ENCODE peak calls at places on chromosomes 3 and 15, in ten cellular contexts. One of them, this sample, is unnamed.

GRCh38 chr15:90376789-90377188 is 11.3 kb upstream of the IQGAP1 start:
- DNase-seq in fibroblast of pulmonary artery: no peak
- DNase-seq in GM12864: no peak
- DNase-seq in MCF 10A: no peak
- DNase-seq in GM20000: peak
- DNase-seq in GM06990: no peak
- DNase-seq in osteocyte: no peak
- DNase-seq in kidney epithelial cell: no peak
- DNase-seq in bronchial epithelial cell: no peak
- DNase-seq in B cell: peak
- DNase-seq in this sample: no peak

GRCh38 chr3:71879089-71879488 is 94.1 kb upstream of the PROK2 start:
- DNase-seq in fibroblast of pulmonary artery: no peak
- DNase-seq in B cell: no peak
- DNase-seq in GM06990: no peak
- DNase-seq in MCF 10A: no peak
- DNase-seq in GM20000: no peak
- DNase-seq in GM12864: no peak
- DNase-seq in osteocyte: peak
- DNase-seq in bronchial epithelial cell: no peak
- DNase-seq in kidney epithelial cell: no peak
- DNase-seq in this sample: no peak

GRCh38 chr3:195916991-195917390 is 8.6 kb upstream of the TNK2 start:
- DNase-seq in GM12864: no peak
- DNase-seq in kidney epithelial cell: no peak
- DNase-seq in B cell: no peak
- DNase-seq in fibroblast of pulmonary artery: no peak
- DNase-seq in GM06990: no peak
- DNase-seq in GM20000: no peak
- DNase-seq in osteocyte: no peak
- DNase-seq in bronchial epithelial cell: no peak
- DNase-seq in MCF 10A: no peak
- DNase-seq in this sample: no peak

GRCh38 chr3:32399030-32399620 is 7.5 kb downstream of the CMTM7 start:
- DNase-seq in bronchial epithelial cell: peak
- DNase-seq in GM12864: no peak
- DNase-seq in osteocyte: no peak
- DNase-seq in GM20000: peak
- DNase-seq in fibroblast of pulmonary artery: peak
- DNase-seq in MCF 10A: peak
- DNase-seq in B cell: peak
- DNase-seq in kidney epithelial cell: no peak
- DNase-seq in GM06990: no peak
- DNase-seq in this sample: peak

GRCh38 chr3:17424137-17424536 is 318.3 kb downstream of the TBC1D5 start:
- DNase-seq in B cell: no peak
- DNase-seq in GM12864: no peak
- DNase-seq in bronchial epithelial cell: no peak
- DNase-seq in kidney epithelial cell: no peak
- DNase-seq in MCF 10A: no peak
- DNase-seq in GM06990: peak
- DNase-seq in fibroblast of pulmonary artery: no peak
- DNase-seq in GM20000: no peak
- DNase-seq in osteocyte: no peak
- DNase-seq in this sample: no peak

GRCh38 chr15:60412026-60412425 is 14.2 kb upstream of the ANXA2 start:
- DNase-seq in fibroblast of pulmonary artery: no peak
- DNase-seq in GM06990: no peak
- DNase-seq in MCF 10A: no peak
- DNase-seq in GM20000: no peak
- DNase-seq in bronchial epithelial cell: no peak
- DNase-seq in GM12864: no peak
- DNase-seq in kidney epithelial cell: no peak
- DNase-seq in B cell: no peak
- DNase-seq in osteocyte: no peak
- DNase-seq in this sample: no peak

GRCh38 chr15:56782306-56782705 is 49.0 kb upstream of the ZNF280D start:
- DNase-seq in bronchial epithelial cell: no peak
- DNase-seq in GM12864: no peak
- DNase-seq in GM20000: no peak
- DNase-seq in osteocyte: no peak
- DNase-seq in kidney epithelial cell: no peak
- DNase-seq in fibroblast of pulmonary artery: no peak
- DNase-seq in GM06990: no peak
- DNase-seq in MCF 10A: no peak
- DNase-seq in B cell: no peak
- DNase-seq in this sample: no peak

GRCh38 chr3:119222400-119222799 is 18.3 kb downstream of the B4GALT4 start:
- DNase-seq in MCF 10A: no peak
- DNase-seq in kidney epithelial cell: no peak
- DNase-seq in GM06990: no peak
- DNase-seq in fibroblast of pulmonary artery: no peak
- DNase-seq in osteocyte: no peak
- DNase-seq in GM20000: no peak
- DNase-seq in GM12864: no peak
- DNase-seq in bronchial epithelial cell: no peak
- DNase-seq in B cell: no peak
- DNase-seq in this sample: no peak

GRCh38 chr3:110381992-110382391 is 689.6 kb upstream of the NECTIN3 start:
- DNase-seq in osteocyte: no peak
- DNase-seq in kidney epithelial cell: peak
- DNase-seq in MCF 10A: peak
- DNase-seq in bronchial epithelial cell: no peak
- DNase-seq in GM20000: no peak
- DNase-seq in B cell: no peak
- DNase-seq in fibroblast of pulmonary artery: no peak
- DNase-seq in GM12864: no peak
- DNase-seq in GM06990: no peak
- DNase-seq in this sample: no peak

GRCh38 chr15:74168673-74169274 is 4.7 kb upstream of the ISLR start:
- DNase-seq in B cell: no peak
- DNase-seq in MCF 10A: no peak
- DNase-seq in bronchial epithelial cell: no peak
- DNase-seq in GM12864: no peak
- DNase-seq in fibroblast of pulmonary artery: no peak
- DNase-seq in GM20000: no peak
- DNase-seq in kidney epithelial cell: no peak
- DNase-seq in osteocyte: peak
- DNase-seq in GM06990: no peak
- DNase-seq in this sample: no peak

DNA sequence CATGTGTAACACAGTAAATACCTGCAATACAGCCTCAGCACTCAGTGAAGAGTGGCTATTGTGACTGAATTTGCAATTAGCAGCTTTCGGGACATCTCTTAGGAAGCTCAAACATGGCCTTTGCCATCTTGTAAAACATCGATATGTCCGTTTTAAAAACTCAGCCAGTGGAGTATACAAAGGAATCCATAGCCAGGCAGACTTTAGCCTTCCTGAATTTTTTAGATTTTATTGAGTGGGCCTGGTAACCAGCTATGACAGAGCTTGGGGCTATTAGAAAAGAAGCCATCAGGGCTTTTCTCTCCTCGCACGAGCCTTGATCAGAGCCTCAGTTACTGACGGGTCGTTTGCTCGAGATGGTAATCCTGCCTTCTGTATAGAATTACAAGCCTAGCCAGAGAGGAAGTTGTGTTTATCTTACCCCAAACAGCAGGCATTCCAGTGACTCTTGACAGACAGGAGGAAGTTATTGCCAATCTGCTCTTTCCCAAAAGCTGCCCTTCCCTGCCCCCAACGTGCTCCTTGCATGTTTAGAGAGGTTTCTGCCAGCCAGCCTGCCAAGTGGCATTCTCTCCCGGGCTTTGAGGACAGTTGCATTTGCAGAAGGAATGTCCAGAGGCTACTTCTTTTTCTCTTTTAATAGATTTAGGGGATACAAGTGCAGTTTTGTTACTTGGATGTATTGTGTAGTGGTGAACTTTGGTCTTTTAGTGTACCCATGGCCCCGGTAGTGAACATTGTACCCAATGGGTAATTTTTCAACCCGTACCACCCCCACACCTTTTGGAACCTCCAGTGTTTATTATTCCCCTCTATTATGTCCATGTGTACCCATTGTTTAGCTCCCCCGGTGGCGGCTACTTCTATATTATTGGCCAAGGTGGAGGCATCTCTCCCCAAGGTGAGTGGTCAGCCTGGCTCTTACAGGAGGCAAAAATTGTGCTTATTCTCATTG is 40.6 kb downstream of the ITPR1 start:
- DNase-seq in GM20000: no peak
- DNase-seq in fibroblast of pulmonary artery: no peak
- DNase-seq in GM06990: no peak
- DNase-seq in MCF 10A: no peak
- DNase-seq in GM12864: no peak
- DNase-seq in B cell: no peak
- DNase-seq in bronchial epithelial cell: no peak
- DNase-seq in osteocyte: no peak
- DNase-seq in kidney epithelial cell: no peak
- DNase-seq in this sample: no peak
- TF ChIP-seq CTCF in GM20000: no peak
- TF ChIP-seq CTCF in fibroblast of pulmonary artery: peak
- TF ChIP-seq CTCF in GM06990: no peak
- TF ChIP-seq CTCF in MCF 10A: no peak
- TF ChIP-seq CTCF in GM12864: no peak
- TF ChIP-seq CTCF in B cell: no peak
- TF ChIP-seq CTCF in bronchial epithelial cell: no peak
- TF ChIP-seq CTCF in osteocyte: peak
- TF ChIP-seq CTCF in kidney epithelial cell: no peak
- TF ChIP-seq CTCF in this sample: no peak

GRCh38 chr15:33753012-33753411 is 215.3 kb upstream of the CHRM5 start:
- DNase-seq in GM20000: no peak
- DNase-seq in GM12864: no peak
- DNase-seq in osteocyte: no peak
- DNase-seq in fibroblast of pulmonary artery: no peak
- DNase-seq in MCF 10A: no peak
- DNase-seq in GM06990: no peak
- DNase-seq in kidney epithelial cell: no peak
- DNase-seq in B cell: no peak
- DNase-seq in bronchial epithelial cell: no peak
- DNase-seq in this sample: no peak

GRCh38 chr15:33756950-33757349 is 211.3 kb upstream of the CHRM5 start:
- DNase-seq in GM20000: no peak
- DNase-seq in MCF 10A: no peak
- DNase-seq in fibroblast of pulmonary artery: no peak
- DNase-seq in GM12864: no peak
- DNase-seq in GM06990: no peak
- DNase-seq in bronchial epithelial cell: no peak
- DNase-seq in B cell: no peak
- DNase-seq in osteocyte: no peak
- DNase-seq in kidney epithelial cell: no peak
- DNase-seq in this sample: no peak

GRCh38 chr15:33754242-33754641 is 214.1 kb upstream of the CHRM5 start:
- DNase-seq in osteocyte: no peak
- DNase-seq in B cell: no peak
- DNase-seq in bronchial epithelial cell: no peak
- DNase-seq in GM12864: no peak
- DNase-seq in GM06990: no peak
- DNase-seq in fibroblast of pulmonary artery: no peak
- DNase-seq in GM20000: no peak
- DNase-seq in kidney epithelial cell: no peak
- DNase-seq in MCF 10A: no peak
- DNase-seq in this sample: no peak

DNA sequence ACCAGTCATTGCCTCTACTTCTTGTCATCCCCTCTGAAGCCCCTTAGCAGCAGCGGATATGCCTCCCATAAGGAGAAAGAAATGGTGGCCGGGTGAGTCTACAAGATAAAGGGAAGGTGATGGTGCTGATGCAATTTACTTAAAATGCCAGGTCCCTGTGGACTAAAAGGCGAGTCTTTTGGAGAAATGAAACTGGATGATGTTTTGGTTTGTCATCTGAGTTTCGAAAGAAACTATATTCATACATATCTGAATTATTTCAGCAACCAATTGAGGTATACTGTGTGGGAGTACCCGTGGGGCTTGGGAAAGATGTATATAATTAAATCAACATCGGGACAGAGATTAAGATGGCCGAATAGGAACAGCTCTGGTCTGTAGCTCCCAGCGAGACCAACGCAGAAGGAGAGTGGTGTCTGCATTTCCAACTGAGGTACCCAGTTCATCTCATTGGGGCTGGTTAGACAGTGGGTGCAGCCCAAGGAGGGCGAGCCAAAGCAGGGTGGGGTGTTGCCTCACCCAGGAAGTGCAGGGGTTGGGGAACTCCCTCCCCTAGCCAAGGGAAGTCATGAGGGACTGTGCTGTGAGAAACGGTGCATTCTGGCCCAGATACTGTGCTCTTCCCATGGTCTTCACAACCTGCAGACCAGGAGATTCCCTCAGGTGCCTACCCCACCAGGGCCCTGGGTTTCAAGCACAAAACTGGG is 210.6 kb upstream of the CHRM5 start:
- DNase-seq in GM06990: no peak
- DNase-seq in GM12864: no peak
- DNase-seq in kidney epithelial cell: no peak
- DNase-seq in GM20000: no peak
- DNase-seq in B cell: no peak
- DNase-seq in bronchial epithelial cell: no peak
- DNase-seq in osteocyte: no peak
- DNase-seq in fibroblast of pulmonary artery: no peak
- DNase-seq in MCF 10A: no peak
- DNase-seq in this sample: no peak
- TF ChIP-seq CTCF in GM06990: no peak
- TF ChIP-seq CTCF in GM12864: no peak
- TF ChIP-seq CTCF in kidney epithelial cell: no peak
- TF ChIP-seq CTCF in GM20000: no peak
- TF ChIP-seq CTCF in B cell: no peak
- TF ChIP-seq CTCF in bronchial epithelial cell: no peak
- TF ChIP-seq CTCF in osteocyte: no peak
- TF ChIP-seq CTCF in fibroblast of pulmonary artery: no peak
- TF ChIP-seq CTCF in MCF 10A: no peak
- TF ChIP-seq CTCF in this sample: no peak

DNA sequence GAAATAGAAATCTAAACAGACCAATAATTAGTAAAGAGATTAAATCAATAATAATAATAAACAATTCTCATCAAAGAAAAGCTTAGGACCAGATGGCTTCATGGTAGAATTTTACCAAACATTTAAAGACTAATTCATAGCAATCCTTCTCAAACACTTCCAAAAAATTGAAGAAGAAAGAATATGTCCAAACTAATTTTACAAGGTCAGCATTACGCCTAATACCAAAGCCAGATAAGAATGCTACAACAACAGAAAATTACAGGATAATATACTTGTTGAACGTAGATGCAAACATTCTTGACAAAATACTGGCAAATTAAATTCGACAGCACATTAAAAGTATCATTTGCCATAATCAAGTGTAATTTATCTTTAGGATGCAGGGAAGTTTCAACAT is 36.1 kb upstream of the CADM2 start:
- DNase-seq in MCF 10A: no peak
- DNase-seq in osteocyte: no peak
- DNase-seq in kidney epithelial cell: no peak
- DNase-seq in bronchial epithelial cell: no peak
- DNase-seq in GM20000: no peak
- DNase-seq in B cell: no peak
- DNase-seq in GM12864: no peak
- DNase-seq in fibroblast of pulmonary artery: no peak
- DNase-seq in GM06990: no peak
- DNase-seq in this sample: no peak
- TF ChIP-seq CTCF in MCF 10A: no peak
- TF ChIP-seq CTCF in osteocyte: no peak
- TF ChIP-seq CTCF in kidney epithelial cell: no peak
- TF ChIP-seq CTCF in bronchial epithelial cell: no peak
- TF ChIP-seq CTCF in GM20000: no peak
- TF ChIP-seq CTCF in B cell: no peak
- TF ChIP-seq CTCF in GM12864: no peak
- TF ChIP-seq CTCF in fibroblast of pulmonary artery: no peak
- TF ChIP-seq CTCF in GM06990: no peak
- TF ChIP-seq CTCF in this sample: no peak

GRCh38 chr15:69934607-69935006 is 163.1 kb downstream of the TLE3 start:
- DNase-seq in GM12864: no peak
- DNase-seq in GM20000: no peak
- DNase-seq in kidney epithelial cell: no peak
- DNase-seq in MCF 10A: no peak
- DNase-seq in B cell: no peak
- DNase-seq in fibroblast of pulmonary artery: no peak
- DNase-seq in osteocyte: no peak
- DNase-seq in bronchial epithelial cell: no peak
- DNase-seq in GM06990: no peak
- DNase-seq in this sample: no peak
- TF ChIP-seq CTCF in GM12864: no peak
- TF ChIP-seq CTCF in GM20000: no peak
- TF ChIP-seq CTCF in kidney epithelial cell: no peak
- TF ChIP-seq CTCF in MCF 10A: no peak
- TF ChIP-seq CTCF in B cell: no peak
- TF ChIP-seq CTCF in fibroblast of pulmonary artery: no peak
- TF ChIP-seq CTCF in osteocyte: no peak
- TF ChIP-seq CTCF in bronchial epithelial cell: no peak
- TF ChIP-seq CTCF in GM06990: no peak
- TF ChIP-seq CTCF in this sample: no peak